ENCODE peak calls at places on chromosomes 13 and 19, in seven cellular contexts. V is ovary; O is breast epithelium; W is pancreas; X is CD4-positive, CD25-positive, alpha-beta regulatory T cell; U is GM23248; F is A549. R is an unnamed sample.

GRCh38 chr19:54329476-54330165 is 9.3 kb downstream of the LILRA4 start:
- DNase-seq in V (no peak), O (no peak), W (no peak), X (no peak), U (no peak), F (no peak), R (no peak)

GRCh38 chr13:47757681-47758080 is 243.4 kb downstream of the SUCLA2 start:
- DNase-seq in V (no peak), O (no peak), W (no peak), X (no peak), U (no peak), F (no peak), R (no peak)

GRCh38 chr19:46840157-46840942 is 10.3 kb downstream of the AP2S1 start:
- DNase-seq in V (peak; percentile 67), O (no peak), W (no peak), X (peak; percentile 41), U (peak; percentile 76), F (no peak), R (peak; percentile 86)

GRCh38 chr13:109275848-109276247 is 510.5 kb downstream of the IRS2 start:
- DNase-seq in V (no peak), O (no peak), W (no peak), X (no peak), U (peak; percentile 33), F (no peak), R (no peak)

GRCh38 chr19:28076628-28077027 is 1136.3 kb downstream of the UQCRFS1 start:
- DNase-seq in V (no peak), O (no peak), W (no peak), X (no peak), U (no peak), F (no peak), R (no peak)

GRCh38 chr13:98014766-98015165 is 61.3 kb downstream of the IPO5 start:
- DNase-seq in V (no peak), O (no peak), W (no peak), X (no peak), U (peak; percentile 93), F (no peak), R (no peak)

GRCh38 chr19:18245297-18245696 is 19.1 kb upstream of the PDE4C start:
- DNase-seq in V (no peak), O (no peak), W (no peak), X (no peak), U (no peak), F (no peak), R (no peak)

GRCh38 chr13:53343345-53343744 is 314.7 kb downstream of the OLFM4 start:
- DNase-seq in V (no peak), O (no peak), W (no peak), X (no peak), U (no peak), F (no peak), R (peak; percentile 47)

GRCh38 chr19:42683917-42684513 is 56.3 kb downstream of the PSG3 start:
- DNase-seq in V (no peak), O (no peak), W (no peak), X (no peak), U (peak; percentile 32), F (peak; percentile 54), R (peak; percentile 13)

GRCh38 chr19:29454109-29454508 is 71.7 kb upstream of the VSTM2B start:
- DNase-seq in V (no peak), O (no peak), W (no peak), X (no peak), U (no peak), F (no peak), R (no peak)

GRCh38 chr19:28606269-28607032 is 606.5 kb downstream of the UQCRFS1 start:
- DNase-seq in V (no peak), O (no peak), W (no peak), X (no peak), U (no peak), F (no peak), R (no peak)

GRCh38 chr13:113989585-113990300 is 15.9 kb upstream of the C13orf46 start:
- DNase-seq in V (no peak), O (no peak), W (no peak), X (no peak), U (no peak), F (no peak), R (no peak)

GRCh38 chr19:1273263-1274041 is 1.9 kb upstream of the FAM174C start:
- DNase-seq in V (no peak), O (no peak), W (no peak), X (no peak), U (peak; percentile 37), F (no peak), R (no peak)
- H3K4me1 ChIP-seq in V (peaks cover 31% of the 10 kb centered on the region), O (peaks cover 36% of the 10 kb centered on the region), W (peaks cover 44% of the 10 kb centered on the region), X (peaks cover 72% of the 10 kb centered on the region), U (peaks cover 23% of the 10 kb centered on the region), F (peaks cover 47% of the 10 kb centered on the region), R (peaks cover 3% of the 10 kb centered on the region)

GRCh38 chr19:51830263-51830662 is 35.3 kb downstream of the FPR3 start:
- DNase-seq in V (no peak), O (no peak), W (no peak), X (no peak), U (peak; percentile 7), F (no peak), R (no peak)
- H3K9me3 ChIP-seq in V (no peaks in the 10 kb centered on the region), O (peaks cover 19% of the 10 kb centered on the region), W (no peaks in the 10 kb centered on the region), X (peaks cover 54% of the 10 kb centered on the region), U (no peaks in the 10 kb centered on the region), F (peaks cover 47% of the 10 kb centered on the region), R (peaks cover 4% of the 10 kb centered on the region)

DNA sequence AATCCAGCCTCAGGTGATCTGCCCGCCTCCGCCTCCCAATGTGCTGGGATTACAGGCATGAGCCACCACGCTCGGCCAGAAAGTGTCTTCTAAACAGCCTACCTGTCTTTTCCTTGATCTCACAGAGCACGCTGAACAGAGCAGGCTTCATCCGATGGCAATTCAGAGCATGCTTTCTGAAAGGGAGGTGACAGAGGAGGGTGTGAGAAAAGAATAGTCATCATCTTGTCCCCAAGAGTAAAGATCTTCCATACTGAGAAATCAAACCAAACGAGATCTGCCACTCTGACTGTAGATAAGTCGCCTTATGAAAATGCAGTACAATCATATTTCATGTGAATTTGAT is 19.3 kb downstream of the PBX4 start:
- DNase-seq in V (no peak), O (no peak), W (no peak), X (no peak), U (no peak), F (no peak), R (no peak)
- H3K27ac ChIP-seq in V (no peak overlapping the region), O (no peak overlapping the region), W (no peak overlapping the region), X (peak overlapping the region; percentile 97), U (no peak overlapping the region), F (no peak overlapping the region), R (no peak overlapping the region)

GRCh38 chr13:46617382-46617781 is 64.4 kb downstream of the LRCH1 start:
- DNase-seq in V (no peak), O (no peak), W (no peak), X (no peak), U (peak; percentile 45), F (no peak), R (no peak)
- H3K4me1 ChIP-seq in V (peaks cover 2% of the 10 kb centered on the region), O (no peaks in the 10 kb centered on the region), W (peaks cover 28% of the 10 kb centered on the region), X (peaks cover 7% of the 10 kb centered on the region), U (peaks cover 13% of the 10 kb centered on the region), F (peaks cover 71% of the 10 kb centered on the region), R (peaks cover 5% of the 10 kb centered on the region)

GRCh38 chr19:7083076-7083956 is 13.8 kb downstream of the ZNF557 start:
- DNase-seq in V (no peak), O (no peak), W (no peak), X (no peak), U (peak; percentile 43), F (no peak), R (no peak)
- H3K9me3 ChIP-seq in V (peaks cover 15% of the 10 kb centered on the region), O (peaks cover 97% of the 10 kb centered on the region), W (peaks cover 4% of the 10 kb centered on the region), X (peaks cover 98% of the 10 kb centered on the region), U (peaks cover 33% of the 10 kb centered on the region), F (peaks cover 94% of the 10 kb centered on the region), R (peaks cover 22% of the 10 kb centered on the region)